ENCODE peak calls at places on chromosomes 11 and 22, in six cellular contexts. S, B, G, U, E and L are unnamed samples. For H3K4me1, the result is how much of the 10 kb centered on the place peaks cover.

GRCh38 chr11:65479184-65480145 is 19.4 kb upstream of the MALAT1 start:
- DNase-seq in S (peak), B (peak), G (peak), U (peak), E (no peak), L (no peak)

GRCh38 chr11:7575841-7576451 is 62.1 kb downstream of the PPFIBP2 start:
- DNase-seq in S (peak), B (peak), G (no peak), U (peak), E (no peak), L (peak)

GRCh38 chr11:75673977-75674582 is 5.2 kb upstream of the MAP6 start:
- DNase-seq in S (no peak), B (no peak), G (no peak), U (no peak), E (no peak), L (no peak)

GRCh38 chr11:108947654-108948570 is 283.0 kb downstream of the DDX10 start:
- DNase-seq in S (peak), B (no peak), G (no peak), U (no peak), E (no peak), L (no peak)

GRCh38 chr11:113895367-113896155 is 9.0 kb upstream of the HTR3B start:
- DNase-seq in S (no peak), B (no peak), G (no peak), U (no peak), E (no peak), L (no peak)

GRCh38 chr11:116787786-116788486 is at the start of gene ZPR1:
- DNase-seq in S (peak), B (peak), G (peak), U (peak), E (peak), L (peak)

GRCh38 chr11:102933627-102934026 is 21.9 kb downstream of the MMP13 start:
- DNase-seq in S (no peak), B (no peak), G (no peak), U (no peak), E (no peak), L (no peak)

GRCh38 chr22:38751422-38752346 is 4.1 kb downstream of the SUN2 start:
- DNase-seq in S (no peak), B (peak), G (peak), U (peak), E (peak), L (peak)

GRCh38 chr22:22094921-22095320 is 112.3 kb upstream of the TOP3B start:
- DNase-seq in S (no peak), B (no peak), G (no peak), U (no peak), E (no peak), L (no peak)

GRCh38 chr11:64150481-64151239 is 15.3 kb downstream of the MACROD1 start:
- DNase-seq in S (no peak), B (peak), G (peak), U (no peak), E (no peak), L (no peak)

GRCh38 chr11:118004543-118005223 is 18.5 kb downstream of the IL10RA start:
- DNase-seq in S (no peak), B (no peak), G (no peak), U (no peak), E (no peak), L (no peak)

GRCh38 chr22:21025763-21026755 is 6.3 kb downstream of the SLC7A4 start:
- DNase-seq in S (no peak), B (no peak), G (no peak), U (no peak), E (no peak), L (no peak)

GRCh38 chr11:93017821-93018690 is 48.6 kb downstream of the MTNR1B start:
- DNase-seq in S (no peak), B (no peak), G (no peak), U (no peak), E (no peak), L (no peak)

GRCh38 chr11:83459802-83460201 is 173.6 kb upstream of the CCDC90B start:
- DNase-seq in S (no peak), B (no peak), G (no peak), U (no peak), E (no peak), L (no peak)

GRCh38 chr11:18367431-18367830 is 26.9 kb upstream of the LDHA start:
- DNase-seq in S (no peak), B (no peak), G (no peak), U (no peak), E (no peak), L (no peak)

GRCh38 chr22:36323182-36323854 is 64.4 kb downstream of the MYH9 start:
- DNase-seq in S (no peak), B (no peak), G (peak), U (no peak), E (no peak), L (peak)

GRCh38 chr22:25553131-25553530 is 11.3 kb upstream of the GRK3 start:
- DNase-seq in S (no peak), B (no peak), G (no peak), U (no peak), E (no peak), L (no peak)

GRCh38 chr11:2259897-2260451 is 10.4 kb downstream of the ASCL2 start:
- DNase-seq in S (no peak), B (peak), G (no peak), U (no peak), E (no peak), L (no peak)

GRCh38 chr11:100536979-100537378 is 150.1 kb upstream of the ARHGAP42 start:
- DNase-seq in S (no peak), B (no peak), G (no peak), U (no peak), E (no peak), L (no peak)

GRCh38 chr11:105489431-105489830 is 120.4 kb upstream of the GRIA4 start:
- DNase-seq in S (no peak), B (no peak), G (peak), U (no peak), E (no peak), L (no peak)

GRCh38 chr11:73359930-73360742 is 16.1 kb upstream of the RELT start:
- DNase-seq in S (peak), B (peak), G (no peak), U (no peak), E (no peak), L (no peak)

GRCh38 chr22:19719055-19719482 is 4.3 kb upstream of the GP1BB start:
- DNase-seq in S (no peak), B (no peak), G (no peak), U (no peak), E (no peak), L (no peak)

GRCh38 chr22:47165338-47165931 is 403.0 kb downstream of the TBC1D22A start:
- DNase-seq in S (no peak), B (peak), G (peak), U (no peak), E (no peak), L (no peak)

GRCh38 chr22:26172389-26172990 is 3.2 kb downstream of the SEZ6L start:
- DNase-seq in S (peak), B (peak), G (peak), U (peak), E (no peak), L (no peak)

GRCh38 chr11:115164774-115165173 is 339.4 kb downstream of the CADM1 start:
- DNase-seq in S (no peak), B (no peak), G (no peak), U (no peak), E (no peak), L (no peak)

GRCh38 chr11:11959601-11960000 is 48.8 kb downstream of the DKK3 start:
- DNase-seq in S (no peak), B (no peak), G (no peak), U (no peak), E (no peak), L (no peak)

GRCh38 chr22:18078329-18079041 is 695 bp downstream of the PEX26 start:
- DNase-seq in S (peak), B (peak), G (peak), U (peak), E (no peak), L (no peak)

GRCh38 chr11:117523680-117524079 is 196.0 kb downstream of the CEP164 start:
- DNase-seq in S (no peak), B (no peak), G (no peak), U (no peak), E (no peak), L (no peak)

GRCh38 chr22:47138898-47139789 is 376.7 kb downstream of the TBC1D22A start:
- DNase-seq in S (no peak), B (peak), G (no peak), U (no peak), E (no peak), L (no peak)

GRCh38 chr11:118956094-118956846 is at the start of gene UPK2:
- DNase-seq in S (peak), B (peak), G (peak), U (peak), E (peak), L (peak)

GRCh38 chr22:45164217-45165123 is 745 bp downstream of the NUP50 start:
- DNase-seq in S (peak), B (peak), G (peak), U (peak), E (no peak), L (no peak)

GRCh38 chr22:45163417-45164216 is at the start of gene NUP50:
- DNase-seq in S (peak), B (peak), G (peak), U (peak), E (peak), L (peak)

GRCh38 chr22:45162531-45162930 is 1.2 kb upstream of the NUP50 start:
- DNase-seq in S (no peak), B (no peak), G (no peak), U (peak), E (no peak), L (no peak)

GRCh38 chr22:45159652-45160462 is 3.9 kb upstream of the NUP50 start:
- DNase-seq in S (peak), B (no peak), G (peak), U (peak), E (no peak), L (no peak)

DNA sequence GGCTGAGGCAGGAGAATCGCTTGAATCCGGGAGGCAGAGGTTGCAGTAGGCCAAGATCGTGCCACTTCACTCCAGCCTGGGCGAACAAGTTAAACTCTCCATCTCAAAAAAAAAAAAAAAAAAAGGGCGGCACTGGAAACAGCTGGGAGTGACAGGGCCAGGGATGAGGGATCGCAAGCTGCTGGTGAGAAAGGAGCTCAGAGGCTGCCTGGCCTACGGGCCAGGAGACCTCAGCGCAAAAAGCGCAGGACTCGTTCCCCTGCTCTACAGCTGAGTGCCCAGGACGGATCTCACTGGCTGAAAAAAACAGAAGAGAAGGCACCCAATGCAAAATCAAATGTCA is 680 bp upstream of the NUP50 start:
- DNase-seq in S (peak), B (peak), G (peak), U (no peak), E (no peak), L (no peak)
- H3K4me1 ChIP-seq in S (half or more), B (under half), G (half or more), U (under half), E (under half), L (under half)

GRCh38 chr11:111937859-111938258 is 716 bp downstream of the DIXDC1 start:
- DNase-seq in S (no peak), B (no peak), G (no peak), U (no peak), E (no peak), L (no peak)
- H3K4me3 ChIP-seq in S (peak), B (peak), G (no peak), U (no peak), E (no peak), L (no peak)

GRCh38 chr22:49239264-49240015 is 588.2 kb downstream of the BRD1 start:
- DNase-seq in S (no peak), B (no peak), G (no peak), U (no peak), E (no peak), L (peak)
- H3K4me1 ChIP-seq in S (under half), B (under half), G (under half), U (under half), E (under half), L (under half)

DNA sequence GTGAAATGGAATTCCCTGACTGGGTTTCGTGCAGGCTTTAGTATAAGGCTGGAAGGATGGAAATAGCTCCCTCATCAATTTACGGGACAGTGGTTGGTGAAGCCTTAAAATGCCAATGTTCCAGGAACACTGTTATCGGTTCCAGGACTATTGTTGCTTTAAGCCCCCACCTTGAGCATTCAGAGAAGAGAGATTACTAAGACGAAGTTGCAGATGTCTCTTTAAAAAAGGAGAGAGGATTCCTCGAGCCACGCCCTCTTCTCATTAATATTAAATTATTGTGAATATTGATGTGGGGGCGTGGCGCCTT is 194 bp upstream of the CREB3L1 start:
- DNase-seq in S (no peak), B (no peak), G (peak), U (no peak), E (no peak), L (no peak)
- H3K4me3 ChIP-seq in S (peak), B (peak), G (peak), U (peak), E (no peak), L (peak)

DNA sequence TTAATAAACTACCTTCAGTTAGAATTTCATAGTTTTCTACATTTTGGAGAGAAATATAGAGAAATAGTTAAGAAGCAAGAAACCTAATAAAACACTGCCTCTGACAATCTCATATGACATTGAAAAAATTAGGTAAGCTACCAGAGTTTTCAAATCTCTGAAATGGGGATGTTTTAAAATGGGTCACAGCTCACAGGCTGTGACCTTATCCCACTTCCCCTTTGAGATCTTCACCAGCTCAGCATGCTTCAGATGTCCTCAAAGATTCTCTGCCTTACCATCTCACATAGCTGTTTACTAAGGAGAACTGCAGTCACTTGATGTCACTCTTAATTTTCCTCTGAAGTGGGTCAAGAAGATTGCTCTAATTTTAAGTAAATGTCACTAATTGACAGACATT is 717.8 kb downstream of the JRKL start:
- DNase-seq in S (no peak), B (no peak), G (no peak), U (no peak), E (no peak), L (no peak)
- H3K4me1 ChIP-seq in S (under half), B (under half), G (under half), U (under half), E (under half), L (under half)

GRCh38 chr11:91435694-91436375 is 788.8 kb upstream of the FAT3 start:
- DNase-seq in S (no peak), B (no peak), G (no peak), U (no peak), E (no peak), L (no peak)
- H3K4me3 ChIP-seq in S (no peak), B (no peak), G (no peak), U (no peak), E (no peak), L (no peak)